ENCODE peak calls at places on chromosome 9, in nine cellular contexts. P, A, C, D, N, O, R, X and G are unnamed samples.

GRCh38 chr9:98767915-98768314 is 28.4 kb downstream of the ANKS6 start:
- DNase-seq in P (no peak), A (no peak), C (no peak), D (no peak), N (no peak), O (no peak), R (no peak), X (no peak), G (no peak)

GRCh38 chr9:114291064-114291474 is 31.8 kb upstream of the ORM1 start:
- DNase-seq in P (peak; percentile 91), A (peak; percentile 76), C (peak; percentile 65), D (no peak), N (peak; percentile 62), O (no peak), R (peak; percentile 69), X (peak; percentile 63), G (peak; percentile 11)

GRCh38 chr9:94011134-94011533 is 56.0 kb upstream of the BARX1 start:
- DNase-seq in P (peak; percentile 67), A (no peak), C (no peak), D (no peak), N (no peak), O (no peak), R (no peak), X (no peak), G (no peak)

GRCh38 chr9:126664893-126665695 is 51.4 kb downstream of the LMX1B start:
- DNase-seq in P (no peak), A (peak; percentile 87), C (no peak), D (no peak), N (no peak), O (no peak), R (peak; percentile 63), X (no peak), G (no peak)

GRCh38 chr9:6787793-6788174 is 30.0 kb downstream of the KDM4C start:
- DNase-seq in P (no peak), A (no peak), C (no peak), D (no peak), N (no peak), O (no peak), R (no peak), X (no peak), G (no peak)

GRCh38 chr9:18896531-18897179 is 136.4 kb downstream of the SAXO1 start:
- DNase-seq in P (no peak), A (no peak), C (no peak), D (no peak), N (no peak), O (no peak), R (no peak), X (peak; percentile 19), G (no peak)

GRCh38 chr9:29126783-29127182 is 1553.5 kb upstream of the C9orf72 start:
- DNase-seq in P (no peak), A (no peak), C (no peak), D (no peak), N (no peak), O (no peak), R (no peak), X (no peak), G (no peak)

GRCh38 chr9:18393340-18394130 is 80.4 kb upstream of the ADAMTSL1 start:
- DNase-seq in P (peak; percentile 89), A (no peak), C (peak; percentile 48), D (peak; percentile 53), N (peak; percentile 46), O (peak; percentile 71), R (peak; percentile 34), X (peak; percentile 86), G (no peak)

GRCh38 chr9:92730897-92731296 is 33.7 kb downstream of the BICD2 start:
- DNase-seq in P (peak; percentile 34), A (no peak), C (no peak), D (no peak), N (no peak), O (no peak), R (no peak), X (no peak), G (no peak)
- H3K4me3 ChIP-seq in P (no peak overlapping the region), A (no peak overlapping the region), C (no peak overlapping the region), D (no peak overlapping the region), N (no peak overlapping the region), O (no peak overlapping the region), R (no peak overlapping the region), X (no peak overlapping the region), G (no peak overlapping the region)

GRCh38 chr9:14640967-14641366 is 52.3 kb downstream of the ZDHHC21 start:
- DNase-seq in P (no peak), A (no peak), C (no peak), D (no peak), N (no peak), O (no peak), R (no peak), X (no peak), G (no peak)

GRCh38 chr9:14645648-14646047 is 47.6 kb downstream of the ZDHHC21 start:
- DNase-seq in P (no peak), A (no peak), C (no peak), D (peak; percentile 2), N (no peak), O (no peak), R (no peak), X (no peak), G (no peak)

DNA sequence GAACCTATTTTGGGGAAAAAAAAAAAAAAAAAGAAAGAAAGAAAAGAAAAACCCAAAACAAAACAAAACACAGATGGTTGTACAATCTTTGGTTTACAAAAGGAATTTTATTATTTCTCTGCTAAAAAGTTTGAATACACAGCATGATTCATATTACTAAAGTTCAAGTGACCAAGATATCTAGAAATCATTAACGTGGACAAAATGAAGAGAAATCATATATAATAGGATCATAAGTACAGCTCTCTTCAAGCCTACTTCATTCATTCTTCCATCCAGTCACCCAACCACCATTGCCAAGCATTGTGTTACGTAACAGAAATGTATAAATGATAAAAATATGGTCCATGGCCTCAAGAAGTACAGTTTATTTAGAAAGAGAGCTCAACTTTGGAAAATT is 52.9 kb downstream of the ZDHHC21 start:
- DNase-seq in P (no peak), A (no peak), C (no peak), D (no peak), N (no peak), O (no peak), R (no peak), X (no peak), G (no peak)
- H3K27ac ChIP-seq in P (no peak overlapping the region), A (no peak overlapping the region), C (no peak overlapping the region), D (no peak overlapping the region), N (no peak overlapping the region), O (no peak overlapping the region), R (no peak overlapping the region), X (no peak overlapping the region), G (no peak overlapping the region)

GRCh38 chr9:20012232-20012631 is 223.4 kb upstream of the SLC24A2 start:
- DNase-seq in P (no peak), A (no peak), C (no peak), D (no peak), N (no peak), O (no peak), R (no peak), X (peak; percentile 34), G (no peak)

GRCh38 chr9:20016611-20017010 is 227.8 kb upstream of the SLC24A2 start:
- DNase-seq in P (no peak), A (no peak), C (no peak), D (no peak), N (no peak), O (no peak), R (no peak), X (no peak), G (no peak)

GRCh38 chr9:20009606-20010005 is 220.8 kb upstream of the SLC24A2 start:
- DNase-seq in P (no peak), A (no peak), C (no peak), D (no peak), N (no peak), O (no peak), R (no peak), X (no peak), G (no peak)

GRCh38 chr9:20014168-20014567 is 225.3 kb upstream of the SLC24A2 start:
- DNase-seq in P (no peak), A (no peak), C (no peak), D (no peak), N (no peak), O (no peak), R (no peak), X (no peak), G (no peak)

GRCh38 chr9:20015427-20015931 is 226.6 kb upstream of the SLC24A2 start:
- DNase-seq in P (no peak), A (no peak), C (no peak), D (no peak), N (no peak), O (no peak), R (no peak), X (no peak), G (no peak)
- H3K4me3 ChIP-seq in P (no peak overlapping the region), A (no peak overlapping the region), C (no peak overlapping the region), D (no peak overlapping the region), N (no peak overlapping the region), O (no peak overlapping the region), R (no peak overlapping the region), X (no peak overlapping the region), G (no peak overlapping the region)

DNA sequence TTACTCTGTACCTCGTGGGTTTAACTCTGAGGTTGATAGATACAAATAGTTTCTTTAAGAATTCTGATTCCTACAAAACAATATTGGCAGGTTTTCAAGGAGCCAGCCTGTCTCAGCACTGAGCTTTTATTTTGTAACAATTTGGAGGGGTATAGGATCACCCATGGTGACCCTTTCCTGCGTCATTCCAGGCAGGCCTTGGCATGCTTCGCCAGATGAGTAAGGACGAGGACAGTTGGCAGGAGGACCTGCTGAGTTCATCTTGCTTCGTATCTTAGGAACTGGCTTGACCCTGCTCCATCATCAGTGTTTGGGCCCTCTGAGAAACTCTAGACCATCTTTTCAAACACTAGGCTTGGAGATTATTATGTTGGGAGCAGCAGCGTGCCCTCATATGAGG is 17.9 kb downstream of the ZNF462 start:
- DNase-seq in P (peak; percentile 92), A (no peak), C (no peak), D (no peak), N (no peak), O (no peak), R (no peak), X (no peak), G (no peak)
- H3K27ac ChIP-seq in P (peak overlapping the region; percentile 67), A (no peak overlapping the region), C (no peak overlapping the region), D (no peak overlapping the region), N (peak overlapping the region; percentile 84), O (no peak overlapping the region), R (no peak overlapping the region), X (no peak overlapping the region), G (peak overlapping the region; percentile 71)

DNA sequence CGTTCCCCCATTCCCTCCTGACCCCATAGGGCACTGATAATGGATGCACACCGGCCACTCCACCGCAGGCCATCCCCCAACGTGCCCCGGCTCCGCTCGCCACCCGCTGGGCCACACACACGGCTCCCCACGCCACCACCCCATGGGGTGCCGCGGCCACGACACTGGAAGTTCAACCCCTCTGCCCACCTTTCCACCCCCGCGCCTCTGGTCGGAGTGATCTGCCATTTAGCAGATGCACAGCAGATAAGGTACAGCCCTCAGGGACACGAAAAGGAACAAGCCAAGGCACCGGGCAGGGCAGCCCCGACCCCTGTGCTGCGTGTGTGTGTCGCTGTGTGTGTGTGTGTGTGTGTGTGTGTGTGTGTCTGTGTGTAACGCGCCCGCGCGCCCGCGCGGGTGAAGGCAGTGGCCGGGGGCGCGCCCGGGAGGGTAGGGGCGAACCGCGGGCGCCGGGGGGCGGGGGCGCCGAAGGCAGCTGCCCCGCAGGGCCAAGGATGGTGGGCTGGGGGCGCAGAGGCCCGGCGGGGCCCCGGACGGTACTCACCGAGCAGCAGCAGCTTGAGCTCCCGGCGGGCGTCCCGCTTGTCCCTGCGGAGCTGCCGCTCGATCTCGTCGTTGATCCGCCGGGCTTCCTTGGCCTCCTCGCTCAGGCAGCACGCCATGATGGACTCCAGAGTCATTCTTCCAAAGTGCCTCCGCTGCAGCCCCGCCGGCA is 899 bp downstream of the GNAQ start:
- DNase-seq in P (peak; percentile 71), A (peak; percentile 81), C (peak; percentile 53), D (no peak), N (peak; percentile 40), O (no peak), R (peak; percentile 55), X (no peak), G (no peak)
- H3K4me3 ChIP-seq in P (peak overlapping the region; percentile 45), A (peak overlapping the region; percentile 92), C (peak overlapping the region; percentile 86), D (peak overlapping the region; percentile 85), N (peak overlapping the region; percentile 75), O (peak overlapping the region; percentile 74), R (peak overlapping the region; percentile 83), X (peak overlapping the region; percentile 88), G (peak overlapping the region; percentile 80)

GRCh38 chr9:125550633-125551032 is 156.4 kb downstream of the MAPKAP1 start:
- DNase-seq in P (no peak), A (no peak), C (no peak), D (no peak), N (no peak), O (no peak), R (no peak), X (no peak), G (no peak)
- H3K27ac ChIP-seq in P (no peak overlapping the region), A (no peak overlapping the region), C (no peak overlapping the region), D (no peak overlapping the region), N (peak overlapping the region; percentile 82), O (no peak overlapping the region), R (peak overlapping the region; percentile 91), X (no peak overlapping the region), G (peak overlapping the region; percentile 78)